ENCODE peak calls at places on chromosome 3, in seven cellular contexts. One of them, this sample, is unnamed.

GRCh38 chr3:178623666-178624255 is 87.5 kb downstream of the KCNMB2 start:
- DNase-seq in amniotic stem cell: peak; percentile 48
- DNase-seq in activated CD8-positive, alpha-beta T cell treated with anti-CD3 and anti-CD28 coated beads for 36 hours: no peak
- DNase-seq in hippocampal formation: no peak
- DNase-seq in Calu3: no peak
- DNase-seq in GM23338: no peak
- DNase-seq in AG08395: peak; percentile 3
- DNase-seq in this sample: no peak

GRCh38 chr3:55341502-55342031 is 145.5 kb downstream of the WNT5A start:
- DNase-seq in amniotic stem cell: no peak
- DNase-seq in AG08395: peak; percentile 63
- DNase-seq in activated CD8-positive, alpha-beta T cell treated with anti-CD3 and anti-CD28 coated beads for 36 hours: no peak
- DNase-seq in GM23338: no peak
- DNase-seq in Calu3: no peak
- DNase-seq in hippocampal formation: no peak
- DNase-seq in this sample: no peak

GRCh38 chr3:103706671-103707070 is 1271.9 kb downstream of the ZPLD1 start:
- DNase-seq in Calu3: no peak
- DNase-seq in AG08395: no peak
- DNase-seq in activated CD8-positive, alpha-beta T cell treated with anti-CD3 and anti-CD28 coated beads for 36 hours: no peak
- DNase-seq in amniotic stem cell: no peak
- DNase-seq in GM23338: no peak
- DNase-seq in hippocampal formation: no peak
- DNase-seq in this sample: no peak

GRCh38 chr3:42032693-42033349 is 58.3 kb upstream of the TRAK1 start:
- DNase-seq in amniotic stem cell: no peak
- DNase-seq in Calu3: no peak
- DNase-seq in AG08395: peak; percentile 57
- DNase-seq in activated CD8-positive, alpha-beta T cell treated with anti-CD3 and anti-CD28 coated beads for 36 hours: no peak
- DNase-seq in GM23338: no peak
- DNase-seq in hippocampal formation: no peak
- DNase-seq in this sample: no peak

GRCh38 chr3:139559541-139559940 is 20.0 kb upstream of the RBP1 start:
- DNase-seq in Calu3: peak; percentile 49
- DNase-seq in GM23338: no peak
- DNase-seq in amniotic stem cell: no peak
- DNase-seq in activated CD8-positive, alpha-beta T cell treated with anti-CD3 and anti-CD28 coated beads for 36 hours: no peak
- DNase-seq in AG08395: peak; percentile 25
- DNase-seq in hippocampal formation: no peak
- DNase-seq in this sample: no peak

GRCh38 chr3:17183951-17184550 is 299.3 kb downstream of the PLCL2 start:
- DNase-seq in AG08395: peak; percentile 33
- DNase-seq in activated CD8-positive, alpha-beta T cell treated with anti-CD3 and anti-CD28 coated beads for 36 hours: peak; percentile 16
- DNase-seq in GM23338: no peak
- DNase-seq in Calu3: no peak
- DNase-seq in amniotic stem cell: no peak
- DNase-seq in hippocampal formation: no peak
- DNase-seq in this sample: no peak

GRCh38 chr3:8445861-8446260 is 55.8 kb upstream of the LMCD1 start:
- DNase-seq in amniotic stem cell: peak; percentile 90
- DNase-seq in Calu3: peak; percentile 8
- DNase-seq in hippocampal formation: no peak
- DNase-seq in AG08395: peak; percentile 68
- DNase-seq in activated CD8-positive, alpha-beta T cell treated with anti-CD3 and anti-CD28 coated beads for 36 hours: no peak
- DNase-seq in GM23338: no peak
- DNase-seq in this sample: no peak

GRCh38 chr3:184635126-184635525 is 73.5 kb downstream of the EPHB3 start:
- DNase-seq in hippocampal formation: no peak
- DNase-seq in activated CD8-positive, alpha-beta T cell treated with anti-CD3 and anti-CD28 coated beads for 36 hours: no peak
- DNase-seq in AG08395: no peak
- DNase-seq in GM23338: no peak
- DNase-seq in amniotic stem cell: no peak
- DNase-seq in Calu3: peak; percentile 73
- DNase-seq in this sample: no peak

GRCh38 chr3:33277193-33277882 is at the start of gene FBXL2:
- DNase-seq in GM23338: peak; percentile 96
- DNase-seq in hippocampal formation: peak; percentile 19
- DNase-seq in amniotic stem cell: peak; percentile 39
- DNase-seq in Calu3: peak; percentile 92
- DNase-seq in AG08395: peak; percentile 71
- DNase-seq in activated CD8-positive, alpha-beta T cell treated with anti-CD3 and anti-CD28 coated beads for 36 hours: peak; percentile 48
- DNase-seq in this sample: peak; percentile 75

GRCh38 chr3:41460736-41461135 is 261.4 kb downstream of the CTNNB1 start:
- DNase-seq in amniotic stem cell: no peak
- DNase-seq in GM23338: no peak
- DNase-seq in AG08395: no peak
- DNase-seq in Calu3: no peak
- DNase-seq in hippocampal formation: no peak
- DNase-seq in activated CD8-positive, alpha-beta T cell treated with anti-CD3 and anti-CD28 coated beads for 36 hours: no peak
- DNase-seq in this sample: no peak

GRCh38 chr3:51967384-51968174 is at the start of gene PCBP4:
- DNase-seq in GM23338: peak; percentile 70
- DNase-seq in amniotic stem cell: no peak
- DNase-seq in hippocampal formation: peak; percentile 84
- DNase-seq in Calu3: peak; percentile 65
- DNase-seq in activated CD8-positive, alpha-beta T cell treated with anti-CD3 and anti-CD28 coated beads for 36 hours: no peak
- DNase-seq in AG08395: peak; percentile 84
- DNase-seq in this sample: peak; percentile 37

GRCh38 chr3:120693439-120694172 is 11.6 kb upstream of the HGD start:
- DNase-seq in Calu3: no peak
- DNase-seq in AG08395: peak; percentile 35
- DNase-seq in amniotic stem cell: no peak
- DNase-seq in GM23338: no peak
- DNase-seq in hippocampal formation: no peak
- DNase-seq in activated CD8-positive, alpha-beta T cell treated with anti-CD3 and anti-CD28 coated beads for 36 hours: no peak
- DNase-seq in this sample: no peak

GRCh38 chr3:30538787-30539186 is 67.6 kb upstream of the TGFBR2 start:
- DNase-seq in Calu3: no peak
- DNase-seq in activated CD8-positive, alpha-beta T cell treated with anti-CD3 and anti-CD28 coated beads for 36 hours: no peak
- DNase-seq in hippocampal formation: no peak
- DNase-seq in AG08395: peak; percentile 77
- DNase-seq in amniotic stem cell: peak; percentile 30
- DNase-seq in GM23338: no peak
- DNase-seq in this sample: no peak

GRCh38 chr3:53375019-53375418 is 27.7 kb upstream of the DCP1A start:
- DNase-seq in GM23338: peak; percentile 88
- DNase-seq in Calu3: peak; percentile 85
- DNase-seq in amniotic stem cell: no peak
- DNase-seq in hippocampal formation: peak; percentile 30
- DNase-seq in activated CD8-positive, alpha-beta T cell treated with anti-CD3 and anti-CD28 coated beads for 36 hours: peak; percentile 69
- DNase-seq in AG08395: peak; percentile 50
- DNase-seq in this sample: peak; percentile 73

GRCh38 chr3:172148269-172148668 is 108.9 kb downstream of the FNDC3B start:
- DNase-seq in GM23338: no peak
- DNase-seq in Calu3: no peak
- DNase-seq in activated CD8-positive, alpha-beta T cell treated with anti-CD3 and anti-CD28 coated beads for 36 hours: no peak
- DNase-seq in AG08395: no peak
- DNase-seq in amniotic stem cell: no peak
- DNase-seq in hippocampal formation: no peak
- DNase-seq in this sample: peak; percentile 27

GRCh38 chr3:149621218-149622005 is 36.4 kb downstream of the WWTR1 start:
- DNase-seq in GM23338: peak; percentile 34
- DNase-seq in activated CD8-positive, alpha-beta T cell treated with anti-CD3 and anti-CD28 coated beads for 36 hours: peak; percentile 13
- DNase-seq in Calu3: peak; percentile 46
- DNase-seq in AG08395: peak; percentile 78
- DNase-seq in amniotic stem cell: peak; percentile 63
- DNase-seq in hippocampal formation: no peak
- DNase-seq in this sample: peak; percentile 66